ENCODE peak calls at places on chromosomes 4 and X, in four cellular contexts. V is stomach, B is uterus, F is cardiac muscle cell. I is an unnamed sample. For H3K27me3, the result is how much of the 10 kb centered on the place peaks cover.

GRCh38 chr4:154982187-154983047 is 201.3 kb downstream of the RBM46 start:
- DNase-seq in V (peak), B (peak), F (peak), I (peak)

GRCh38 chr4:121397941-121398601 is 17.3 kb upstream of the QRFPR start:
- DNase-seq in V (no peak), B (no peak), F (no peak), I (no peak)

GRCh38 chrX:73668779-73669178 is 105.8 kb downstream of the CHIC1 start:
- DNase-seq in V (no peak), B (no peak), F (peak), I (no peak)

GRCh38 chr4:159723341-159724048 is 620.6 kb downstream of the RAPGEF2 start:
- DNase-seq in V (no peak), B (no peak), F (no peak), I (no peak)

GRCh38 chr4:106444557-106444956 is 76.0 kb upstream of the GIMD1 start:
- DNase-seq in V (no peak), B (no peak), F (no peak), I (no peak)

GRCh38 chrX:40996886-40997530 is 88.2 kb upstream of the USP9X start:
- DNase-seq in V (no peak), B (no peak), F (peak), I (no peak)

GRCh38 chrX:140505421-140506337 is 810 bp upstream of the SOX3 start:
- DNase-seq in V (no peak), B (no peak), F (no peak), I (no peak)

GRCh38 chr4:65538571-65538970 is 131.7 kb downstream of the EPHA5 start:
- DNase-seq in V (no peak), B (no peak), F (peak), I (no peak)

GRCh38 chrX:108071578-108071977 is 19.8 kb downstream of the PSMD10 start:
- DNase-seq in V (no peak), B (no peak), F (no peak), I (no peak)

GRCh38 chr4:88706574-88706973 is 8.9 kb upstream of the NAP1L5 start:
- DNase-seq in V (no peak), B (peak), F (peak), I (peak)

DNA sequence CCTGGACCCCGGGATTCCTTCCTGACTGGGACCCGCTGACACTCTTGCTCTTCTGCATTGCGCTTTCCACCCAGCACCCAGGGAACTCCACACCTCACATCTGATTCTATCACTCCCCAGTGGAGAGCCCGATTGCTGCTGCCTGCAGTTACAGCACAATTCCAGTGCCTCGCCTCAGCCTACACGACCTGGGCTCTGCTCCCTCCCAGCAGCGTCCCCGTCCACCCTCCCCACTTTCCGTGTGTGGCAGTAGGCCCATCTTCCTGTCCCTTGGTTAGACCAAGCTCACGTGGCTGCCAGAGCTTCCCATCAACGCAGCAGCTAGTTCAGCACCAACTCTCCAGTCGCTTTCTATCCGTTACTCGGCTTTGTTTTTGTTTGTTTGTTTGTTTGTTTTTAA is 66.6 kb upstream of the SORBS2 start:
- DNase-seq in V (no peak), B (no peak), F (no peak), I (no peak)
- H3K27me3 ChIP-seq in V (under half), B (under half), F (under half), I (under half)

GRCh38 chrX:21770631-21771321 is 12.9 kb upstream of the SMPX start:
- DNase-seq in V (no peak), B (no peak), F (no peak), I (no peak)
- TF ChIP-seq CTCF in V (no peak), B (no peak), F (no peak), I (peak)

GRCh38 chr4:27973056-27973455 is 1112.4 kb downstream of the STIM2 start:
- DNase-seq in V (no peak), B (no peak), F (no peak), I (peak)
- H3K4me3 ChIP-seq in V (no peak), B (no peak), F (no peak), I (no peak)

DNA sequence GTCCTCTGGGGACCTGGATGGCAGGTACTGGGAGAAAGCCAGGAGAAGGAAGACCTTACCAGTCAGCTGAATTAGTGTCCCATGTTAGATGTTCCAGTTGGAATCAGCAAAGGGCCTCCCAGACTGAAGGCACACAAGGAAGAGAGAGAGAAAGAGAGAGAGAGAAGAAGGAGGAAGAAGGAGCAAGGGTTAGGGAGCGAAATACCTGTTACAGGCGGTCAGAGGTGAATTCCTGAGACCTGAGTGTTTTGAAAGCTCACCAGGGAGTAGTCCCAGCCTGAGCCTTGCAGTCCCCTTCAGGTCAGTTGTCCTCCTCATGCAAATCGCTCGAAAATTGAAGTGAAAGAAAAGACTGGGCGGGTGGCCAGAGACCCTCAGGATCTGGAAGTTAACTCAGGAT is 60.3 kb downstream of the USP11 start:
- DNase-seq in V (no peak), B (no peak), F (no peak), I (no peak)
- H3K27me3 ChIP-seq in V (under half), B (under half), F (under half), I (under half)

GRCh38 chr4:61588621-61589020 is 388.5 kb downstream of the ADGRL3 start:
- DNase-seq in V (no peak), B (no peak), F (no peak), I (no peak)
- TF ChIP-seq CTCF in V (no peak), B (no peak), F (no peak), I (no peak)

GRCh38 chr4:1871471-1872021 is 353 bp downstream of the NSD2 start:
- DNase-seq in V (no peak), B (peak), F (peak), I (peak)

GRCh38 chr4:1873291-1873690 is 2.1 kb downstream of the NSD2 start:
- DNase-seq in V (no peak), B (no peak), F (no peak), I (peak)

GRCh38 chr4:1873776-1874175 is 2.6 kb downstream of the NSD2 start:
- DNase-seq in V (no peak), B (no peak), F (no peak), I (no peak)

GRCh38 chr4:1872918-1873269 is 1.7 kb downstream of the NSD2 start:
- DNase-seq in V (no peak), B (no peak), F (peak), I (no peak)

GRCh38 chr4:1874207-1874606 is 3.0 kb downstream of the NSD2 start:
- DNase-seq in V (no peak), B (no peak), F (no peak), I (no peak)
- H3K4me3 ChIP-seq in V (no peak), B (no peak), F (no peak), I (no peak)

DNA sequence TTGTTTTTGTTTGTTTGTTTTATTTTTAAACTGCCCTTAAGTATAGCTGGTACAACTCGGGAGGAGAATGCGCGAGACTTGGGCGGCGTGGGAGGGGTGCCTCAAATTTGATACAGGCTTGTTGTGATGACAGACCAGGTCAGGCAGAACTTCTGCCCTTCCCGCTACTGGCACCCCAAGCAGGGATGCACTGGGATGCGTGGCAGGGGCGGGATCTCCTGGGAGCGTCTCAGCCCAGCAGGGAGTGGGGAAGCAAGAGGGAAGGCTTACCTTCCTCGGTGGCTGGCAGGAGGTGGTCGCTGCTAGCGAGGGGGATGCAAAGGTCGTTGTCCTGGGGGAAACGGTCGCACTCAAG is 842 bp downstream of the SFRP2 start:
- DNase-seq in V (no peak), B (no peak), F (no peak), I (no peak)
- H3K27me3 ChIP-seq in V (under half), B (under half), F (half or more), I (under half)

DNA sequence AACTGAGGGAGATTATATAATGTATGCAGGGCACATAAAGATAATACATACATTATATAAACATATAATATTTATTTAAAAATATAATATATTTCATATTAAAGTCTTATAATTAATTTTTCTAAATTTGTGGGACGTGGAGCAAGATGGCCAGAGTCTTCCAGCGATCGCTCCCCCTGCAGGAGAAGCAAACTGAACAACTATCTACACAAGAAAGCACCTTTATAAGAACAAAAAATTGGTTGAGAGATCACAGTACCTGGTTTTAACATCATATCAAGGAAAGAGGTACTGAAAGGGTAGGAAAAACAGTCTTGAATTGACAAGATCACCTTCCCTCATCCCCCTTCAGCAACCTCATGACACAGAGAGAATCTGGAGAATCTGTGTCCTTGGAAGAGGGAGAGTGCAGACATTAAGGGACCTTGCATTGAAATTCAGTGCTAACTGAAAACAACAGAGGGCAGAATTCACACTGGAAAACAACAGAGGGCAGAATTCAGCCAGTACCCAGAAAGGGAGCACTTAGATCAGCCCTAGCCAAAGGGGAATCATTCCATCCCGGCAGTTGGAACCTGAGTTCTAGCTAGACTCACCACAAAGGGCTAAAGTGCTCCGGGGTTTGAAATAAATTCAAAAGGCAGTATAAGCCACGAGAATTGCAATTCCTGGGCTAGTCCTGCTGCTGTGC is 262.5 kb upstream of the NDST3 start:
- DNase-seq in V (no peak), B (no peak), F (no peak), I (no peak)
- TF ChIP-seq CTCF in V (no peak), B (no peak), F (no peak), I (peak)

GRCh38 chr4:73222466-73223257 is 35.9 kb downstream of the ANKRD17 start:
- DNase-seq in V (peak), B (peak), F (peak), I (peak)

GRCh38 chr4:73224886-73225285 is 33.7 kb downstream of the ANKRD17 start:
- DNase-seq in V (no peak), B (no peak), F (no peak), I (no peak)

GRCh38 chr4:73221734-73222133 is 36.9 kb downstream of the ANKRD17 start:
- DNase-seq in V (no peak), B (no peak), F (no peak), I (no peak)

GRCh38 chr4:73220815-73221214 is 37.8 kb downstream of the ANKRD17 start:
- DNase-seq in V (no peak), B (no peak), F (no peak), I (no peak)

DNA sequence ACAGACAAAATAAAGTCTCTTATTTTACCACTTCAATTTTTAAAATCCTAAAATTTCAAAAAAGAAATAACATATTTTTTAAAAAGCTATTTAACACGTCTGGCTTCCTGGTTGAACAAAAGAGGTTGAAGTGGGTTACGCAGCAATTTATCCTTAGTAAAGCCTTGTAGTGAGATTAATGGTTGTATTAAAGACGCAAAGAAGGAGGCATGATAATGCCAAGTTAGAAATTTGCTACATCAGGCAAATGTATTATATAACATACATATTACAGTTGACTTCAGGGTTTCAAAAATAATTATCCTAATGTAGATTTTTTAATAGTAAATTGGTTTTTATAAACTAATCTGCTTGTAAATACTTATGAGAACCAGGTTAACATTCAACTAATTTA is 35.3 kb downstream of the ANKRD17 start:
- DNase-seq in V (no peak), B (no peak), F (no peak), I (no peak)
- H3K4me3 ChIP-seq in V (peak), B (peak), F (peak), I (peak)

GRCh38 chr4:4847011-4847410 is 12.5 kb upstream of the MSX1 start:
- DNase-seq in V (no peak), B (no peak), F (no peak), I (no peak)

GRCh38 chr4:4848540-4848939 is 10.9 kb upstream of the MSX1 start:
- DNase-seq in V (no peak), B (no peak), F (no peak), I (no peak)

GRCh38 chr4:4842476-4843441 is 16.7 kb upstream of the MSX1 start:
- DNase-seq in V (no peak), B (no peak), F (no peak), I (no peak)

GRCh38 chr4:4843651-4844291 is 15.7 kb upstream of the MSX1 start:
- DNase-seq in V (no peak), B (no peak), F (no peak), I (no peak)

GRCh38 chr4:4845027-4845426 is 14.4 kb upstream of the MSX1 start:
- DNase-seq in V (no peak), B (no peak), F (no peak), I (no peak)
- H3K27me3 ChIP-seq in V (under half), B (under half), F (under half), I (under half)

I was measured in WERI-Rb-1.